ENCODE peak calls at places on chromosomes 7 and 10, in eight cellular contexts. E is neural progenitor cell, S is uterus, W is brain microvascular endothelial cell, V is HCT116, J is endothelial cell of umbilical vein, A is colonic mucosa, P is Peyer's patch. G is an unnamed sample.

GRCh38 chr10:33506391-33506790 is 171.9 kb upstream of the NRP1 start:
- DNase-seq in E (no peak), S (no peak), W (no peak), V (no peak), J (no peak), A (no peak), P (no peak), G (no peak)

GRCh38 chr7:107007004-107007891 is 37.3 kb upstream of the PRKAR2B start:
- DNase-seq in E (no peak), S (no peak), W (no peak), V (no peak), J (no peak), A (no peak), P (no peak), G (no peak)

GRCh38 chr10:83736008-83736407 is 403.3 kb upstream of the GHITM start:
- DNase-seq in E (no peak), S (no peak), W (no peak), V (no peak), J (no peak), A (no peak), P (no peak), G (no peak)

GRCh38 chr10:72008096-72008933 is 44.1 kb downstream of the CHST3 start:
- DNase-seq in E (no peak), S (no peak), W (no peak), V (no peak), J (no peak), A (no peak), P (no peak), G (no peak)

GRCh38 chr7:4803397-4804241 is 28.2 kb downstream of the AP5Z1 start:
- DNase-seq in E (peak; percentile 50), S (peak; percentile 13), W (no peak), V (no peak), J (no peak), A (no peak), P (no peak), G (no peak)

GRCh38 chr7:83947260-83947659 is 247.3 kb downstream of the SEMA3A start:
- DNase-seq in E (peak; percentile 57), S (no peak), W (no peak), V (peak; percentile 19), J (no peak), A (no peak), P (no peak), G (no peak)

GRCh38 chr10:115657161-115657850 is 564.1 kb downstream of the ATRNL1 start:
- DNase-seq in E (no peak), S (no peak), W (peak; percentile 66), V (no peak), J (no peak), A (no peak), P (no peak), G (no peak)

GRCh38 chr10:45064998-45065397 is 64.3 kb downstream of the ZNF22 start:
- DNase-seq in E (no peak), S (no peak), W (no peak), V (no peak), J (no peak), A (no peak), P (no peak), G (no peak)

GRCh38 chr7:117009705-117010361 is 56.5 kb downstream of the ST7 start:
- DNase-seq in E (no peak), S (no peak), W (no peak), V (no peak), J (no peak), A (no peak), P (no peak), G (no peak)

GRCh38 chr7:101560856-101561255 is 68.2 kb downstream of the MYL10 start:
- DNase-seq in E (no peak), S (peak; percentile 9), W (no peak), V (no peak), J (no peak), A (no peak), P (peak; percentile 42), G (peak; percentile 67)

GRCh38 chr10:101817542-101818118 is 614 bp downstream of the OGA start:
- DNase-seq in E (peak; percentile 74), S (peak; percentile 93), W (peak; percentile 92), V (peak; percentile 83), J (peak; percentile 86), A (peak; percentile 95), P (peak; percentile 91), G (peak; percentile 94)

GRCh38 chr10:114491933-114492332 is 87.6 kb upstream of the AFAP1L2 start:
- DNase-seq in E (no peak), S (peak; percentile 54), W (no peak), V (no peak), J (no peak), A (no peak), P (no peak), G (no peak)

GRCh38 chr7:48643420-48644013 is 280.8 kb upstream of the CDC14C start:
- DNase-seq in E (no peak), S (no peak), W (no peak), V (no peak), J (no peak), A (no peak), P (no peak), G (no peak)

GRCh38 chr10:60394444-60394843 is 4.8 kb upstream of the ANK3 start:
- DNase-seq in E (no peak), S (no peak), W (no peak), V (no peak), J (no peak), A (no peak), P (no peak), G (no peak)

GRCh38 chr7:95246935-95247370 is 77.4 kb downstream of the PON1 start:
- DNase-seq in E (peak; percentile 88), S (peak; percentile 38), W (peak; percentile 69), V (peak; percentile 54), J (peak; percentile 71), A (peak; percentile 76), P (peak; percentile 68), G (no peak)

GRCh38 chr10:31350891-31351290 is 31.9 kb downstream of the ZEB1 start:
- DNase-seq in E (no peak), S (no peak), W (no peak), V (no peak), J (no peak), A (no peak), P (no peak), G (no peak)

GRCh38 chr10:125389648-125390047 is 229.3 kb upstream of the CTBP2 start:
- DNase-seq in E (no peak), S (no peak), W (no peak), V (no peak), J (no peak), A (no peak), P (no peak), G (no peak)

GRCh38 chr7:732094-732541 is 5.0 kb upstream of the PRKAR1B start:
- DNase-seq in E (no peak), S (no peak), W (peak; percentile 24), V (peak; percentile 24), J (peak; percentile 36), A (peak; percentile 86), P (peak; percentile 85), G (no peak)

DNA sequence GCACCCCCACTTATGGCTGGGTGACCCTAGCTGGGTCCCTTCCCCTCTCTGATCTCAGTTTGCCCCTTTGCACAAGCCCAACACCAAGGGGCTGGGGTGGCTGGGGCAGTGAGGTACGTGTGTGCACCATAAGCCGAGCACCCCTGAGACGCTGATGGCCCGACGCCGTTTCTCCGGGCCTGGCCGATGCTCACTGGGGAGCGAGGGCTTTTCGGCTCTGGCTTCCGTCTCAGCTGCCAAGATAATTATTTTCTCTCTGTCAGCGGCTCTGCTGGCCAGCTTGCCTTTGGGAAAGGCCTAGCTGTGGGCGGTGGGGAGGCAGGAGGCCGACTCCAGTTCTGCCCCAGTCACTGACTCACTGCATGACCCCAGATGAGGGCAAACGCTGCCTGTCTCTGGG is 91.0 kb downstream of the ZMIZ1 start:
- DNase-seq in E (no peak), S (peak; percentile 79), W (peak; percentile 57), V (no peak), J (peak; percentile 74), A (no peak), P (no peak), G (no peak)
- H3K27ac ChIP-seq in E (no peak overlapping the region), S (peak overlapping the region; percentile 94), W (peak overlapping the region; percentile 84), V (no peak overlapping the region), J (peak overlapping the region; percentile 95), A (peak overlapping the region; percentile 47), P (peak overlapping the region; percentile 74), G (peak overlapping the region; percentile 72)

GRCh38 chr7:111853231-111853990 is 291.1 kb upstream of the IMMP2L start:
- DNase-seq in E (peak; percentile 49), S (no peak), W (no peak), V (no peak), J (no peak), A (no peak), P (no peak), G (no peak)
- TF ChIP-seq CTCF in E (peak; percentile 46), S (no peak), W (peak; percentile 48), V (peak; percentile 9), J (no peak), A (no peak), P (no peak), G (no peak)

GRCh38 chr10:103276941-103277712 is at the start of gene INA:
- DNase-seq in E (peak; percentile 94), S (no peak), W (no peak), V (no peak), J (peak; percentile 28), A (no peak), P (no peak), G (no peak)

GRCh38 chr10:103276251-103276936 is 544 bp upstream of the INA start:
- DNase-seq in E (peak; percentile 9), S (no peak), W (no peak), V (no peak), J (no peak), A (no peak), P (no peak), G (no peak)

GRCh38 chr10:103278862-103279298 is 1.9 kb downstream of the INA start:
- DNase-seq in E (peak; percentile 90), S (no peak), W (peak; percentile 24), V (no peak), J (peak; percentile 40), A (peak; percentile 51), P (peak; percentile 58), G (no peak)

GRCh38 chr10:103278424-103278823 is 1.5 kb downstream of the INA start:
- DNase-seq in E (no peak), S (no peak), W (no peak), V (no peak), J (no peak), A (no peak), P (no peak), G (no peak)

DNA sequence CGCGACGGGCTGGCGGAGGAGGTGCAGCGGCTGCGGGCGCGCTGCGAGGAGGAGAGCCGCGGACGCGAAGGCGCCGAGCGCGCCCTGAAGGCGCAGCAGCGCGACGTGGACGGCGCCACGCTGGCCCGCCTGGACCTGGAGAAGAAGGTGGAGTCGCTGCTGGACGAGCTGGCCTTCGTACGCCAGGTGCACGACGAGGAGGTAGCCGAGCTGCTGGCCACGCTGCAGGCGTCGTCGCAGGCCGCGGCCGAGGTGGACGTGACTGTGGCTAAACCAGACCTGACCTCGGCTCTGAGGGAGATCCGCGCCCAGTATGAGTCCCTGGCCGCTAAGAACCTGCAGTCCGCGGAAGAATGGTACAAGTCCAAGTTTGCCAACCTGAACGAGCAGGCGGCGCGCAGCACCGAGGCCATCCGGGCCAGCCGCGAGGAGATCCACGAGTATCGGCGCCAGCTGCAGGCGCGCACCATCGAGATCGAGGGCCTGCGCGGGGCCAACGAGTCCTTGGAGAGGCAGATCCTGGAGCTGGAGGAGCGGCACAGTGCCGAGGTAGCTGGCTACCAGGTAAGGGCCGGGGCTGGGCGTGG is 868 bp downstream of the INA start:
- DNase-seq in E (peak; percentile 20), S (no peak), W (no peak), V (no peak), J (no peak), A (no peak), P (no peak), G (no peak)
- H3K4me3 ChIP-seq in E (peak overlapping the region; percentile 54), S (no peak overlapping the region), W (peak overlapping the region; percentile 17), V (no peak overlapping the region), J (no peak overlapping the region), A (peak overlapping the region; percentile 16), P (no peak overlapping the region), G (peak overlapping the region; percentile 58)

GRCh38 chr10:13162013-13162364 is 631 bp downstream of the MCM10 start:
- DNase-seq in E (peak; percentile 39), S (no peak), W (no peak), V (no peak), J (peak; percentile 15), A (no peak), P (no peak), G (no peak)
- H3K27ac ChIP-seq in E (no peak overlapping the region), S (no peak overlapping the region), W (no peak overlapping the region), V (peak overlapping the region; percentile 30), J (peak overlapping the region; percentile 52), A (no peak overlapping the region), P (no peak overlapping the region), G (no peak overlapping the region)